ENCODE peak calls at places on chromosomes 12 and 14, in five cellular contexts. S is bronchial epithelial cell, T is mucosa of descending colon, P is adipocyte, Q is psoas muscle. E is an unnamed sample. For H3K36me3, the result is how much of the 10 kb centered on the place peaks cover.

GRCh38 chr12:120115692-120116442 is 686 bp downstream of the RAB35 start:
- DNase-seq in S (no peak), T (peak), P (peak), Q (no peak), E (peak)

GRCh38 chr14:84021433-84021832 is 1508.5 kb upstream of the FLRT2 start:
- DNase-seq in S (no peak), T (no peak), P (no peak), Q (no peak), E (no peak)

GRCh38 chr12:52391618-52392002 is 6.2 kb upstream of the KRT84 start:
- DNase-seq in S (peak), T (no peak), P (peak), Q (peak), E (peak)

GRCh38 chr12:54259194-54260011 is 20.5 kb downstream of the CBX5 start:
- DNase-seq in S (peak), T (peak), P (peak), Q (peak), E (peak)

GRCh38 chr14:60657609-60657983 is 8.3 kb upstream of the SIX1 start:
- DNase-seq in S (no peak), T (no peak), P (peak), Q (no peak), E (no peak)

GRCh38 chr14:95253039-95253620 is 66.6 kb downstream of the CLMN start:
- DNase-seq in S (no peak), T (no peak), P (no peak), Q (no peak), E (no peak)

GRCh38 chr12:88553941-88554658 is 26.2 kb downstream of the KITLG start:
- DNase-seq in S (peak), T (no peak), P (peak), Q (no peak), E (no peak)

GRCh38 chr14:22545842-22546721 is 42.9 kb downstream of the DAD1 start:
- DNase-seq in S (peak), T (peak), P (peak), Q (no peak), E (no peak)

GRCh38 chr14:104665092-104665662 is 24.2 kb upstream of the INF2 start:
- DNase-seq in S (no peak), T (no peak), P (peak), Q (no peak), E (no peak)

GRCh38 chr12:7907009-7907408 is 29.0 kb downstream of the SLC2A3 start:
- DNase-seq in S (peak), T (peak), P (peak), Q (no peak), E (no peak)

GRCh38 chr14:60356921-60357550 is 108.0 kb downstream of the PPM1A start:
- DNase-seq in S (no peak), T (no peak), P (no peak), Q (no peak), E (no peak)

GRCh38 chr12:57079821-57080220 is 1.2 kb upstream of the NEMP1 start:
- DNase-seq in S (no peak), T (no peak), P (no peak), Q (no peak), E (no peak)

GRCh38 chr12:12719496-12719895 is 2.3 kb downstream of the CDKN1B start:
- DNase-seq in S (peak), T (no peak), P (no peak), Q (no peak), E (no peak)

GRCh38 chr12:90832427-90832826 is 122.5 kb downstream of the CCER1 start:
- DNase-seq in S (no peak), T (no peak), P (no peak), Q (no peak), E (no peak)

GRCh38 chr14:80645667-80646413 is 295.7 kb downstream of the CEP128 start:
- DNase-seq in S (peak), T (no peak), P (no peak), Q (no peak), E (no peak)

GRCh38 chr12:67909091-67909531 is 80.1 kb upstream of the IFNG-AS1 start:
- DNase-seq in S (no peak), T (no peak), P (peak), Q (no peak), E (no peak)

GRCh38 chr12:127284021-127284420 is 982.9 kb upstream of the TMEM132C start:
- DNase-seq in S (no peak), T (no peak), P (peak), Q (no peak), E (no peak)

GRCh38 chr12:132813443-132813842 is 15.2 kb downstream of the GOLGA3 start:
- DNase-seq in S (no peak), T (no peak), P (no peak), Q (no peak), E (no peak)

GRCh38 chr12:132814232-132814631 is 14.4 kb downstream of the GOLGA3 start:
- DNase-seq in S (no peak), T (no peak), P (no peak), Q (no peak), E (no peak)

GRCh38 chr12:132812631-132813305 is 15.9 kb downstream of the GOLGA3 start:
- DNase-seq in S (no peak), T (no peak), P (no peak), Q (no peak), E (no peak)

GRCh38 chr12:132824053-132824452 is 4.6 kb downstream of the GOLGA3 start:
- DNase-seq in S (peak), T (no peak), P (no peak), Q (no peak), E (no peak)

DNA sequence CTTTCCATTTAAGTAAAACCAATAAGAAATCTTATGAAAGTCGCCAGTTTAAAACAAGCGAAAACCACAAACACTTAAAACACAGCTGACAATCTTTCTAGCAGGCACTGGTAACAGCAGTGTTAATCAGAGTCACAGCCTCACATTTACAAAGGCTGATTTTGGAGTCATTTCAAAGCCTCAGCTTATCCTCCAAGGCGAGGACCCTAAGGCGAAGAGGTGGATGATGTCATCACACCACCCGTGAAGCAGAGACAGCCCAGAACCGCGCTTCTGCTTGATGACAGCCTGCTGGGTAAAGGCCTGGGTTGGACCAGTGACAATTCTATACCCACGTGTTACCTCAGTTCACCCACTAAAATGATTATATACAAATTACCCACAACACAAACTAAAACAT is 10.1 kb downstream of the GOLGA3 start:
- DNase-seq in S (no peak), T (no peak), P (no peak), Q (no peak), E (no peak)
- H3K36me3 ChIP-seq in S (under half), T (under half), P (half or more), Q (half or more), E (under half)

DNA sequence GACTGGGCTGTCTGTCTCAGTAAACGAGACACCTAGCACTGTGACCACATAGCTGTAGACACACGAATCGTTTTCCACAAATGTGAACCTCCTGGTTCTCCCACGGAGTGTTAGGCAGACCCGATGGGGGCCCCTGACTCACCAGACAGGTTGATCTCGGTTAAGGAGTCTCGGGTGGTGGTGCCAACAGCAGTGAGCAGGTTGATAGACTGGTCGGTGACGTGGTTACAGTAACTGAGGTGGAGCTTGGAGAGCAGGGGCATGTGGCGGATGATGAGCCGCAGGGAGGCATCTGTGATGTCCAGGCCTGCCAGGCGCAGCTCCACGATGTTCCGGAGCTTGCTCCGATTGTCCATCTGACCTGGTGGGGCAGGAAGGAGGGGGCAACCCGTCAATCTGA is 39.8 kb downstream of the RNF34 start:
- DNase-seq in S (no peak), T (no peak), P (no peak), Q (no peak), E (no peak)
- H3K36me3 ChIP-seq in S (under half), T (under half), P (under half), Q (half or more), E (under half)

GRCh38 chr12:48063530-48063929 is 42.3 kb downstream of the SENP1 start:
- DNase-seq in S (no peak), T (no peak), P (no peak), Q (no peak), E (no peak)
- H3K36me3 ChIP-seq in S (under half), T (under half), P (half or more), Q (half or more), E (under half)

GRCh38 chr12:25034676-25035075 is 85.8 kb upstream of the BCAT1 start:
- DNase-seq in S (no peak), T (no peak), P (peak), Q (no peak), E (no peak)
- H3K36me3 ChIP-seq in S (under half), T (under half), P (under half), Q (under half), E (under half)